ENCODE peak calls at places on chromosome 4, in nine cellular contexts. D, W, R, U, P, M, C, N and K are unnamed samples.
A peak's percentile ranks its signal among the peaks of the same experiment; 100 is the strongest.

GRCh38 chr4:42654606-42655005 is 2.3 kb downstream of the ATP8A1 start:
- DNase-seq in D (no peak), W (peak; percentile 23), R (no peak), U (no peak), P (no peak), M (peak; percentile 35), C (no peak), N (no peak), K (no peak)

GRCh38 chr4:6925357-6925836 is 15.8 kb downstream of the TBC1D14 start:
- DNase-seq in D (no peak), W (no peak), R (no peak), U (no peak), P (no peak), M (peak; percentile 66), C (no peak), N (no peak), K (no peak)

GRCh38 chr4:55018521-55018920 is 106.9 kb downstream of the KDR start:
- DNase-seq in D (no peak), W (no peak), R (no peak), U (no peak), P (no peak), M (no peak), C (no peak), N (no peak), K (no peak)

GRCh38 chr4:98508825-98509539 is 149.4 kb downstream of the TSPAN5 start:
- DNase-seq in D (no peak), W (no peak), R (no peak), U (no peak), P (no peak), M (no peak), C (no peak), N (no peak), K (no peak)

GRCh38 chr4:113901994-113902787 is 77.3 kb downstream of the ARSJ start:
- DNase-seq in D (no peak), W (peak; percentile 61), R (no peak), U (peak; percentile 26), P (no peak), M (no peak), C (no peak), N (no peak), K (no peak)

GRCh38 chr4:47193179-47193578 is 161.8 kb downstream of the GABRB1 start:
- DNase-seq in D (no peak), W (no peak), R (no peak), U (no peak), P (no peak), M (no peak), C (no peak), N (no peak), K (no peak)

GRCh38 chr4:148780426-148781005 is 338.3 kb upstream of the NR3C2 start:
- DNase-seq in D (no peak), W (no peak), R (no peak), U (no peak), P (no peak), M (no peak), C (no peak), N (no peak), K (no peak)

GRCh38 chr4:47471064-47471463 is 7.6 kb upstream of the COMMD8 start:
- DNase-seq in D (no peak), W (no peak), R (no peak), U (no peak), P (no peak), M (no peak), C (no peak), N (no peak), K (no peak)

GRCh38 chr4:98193459-98194105 is 50.3 kb upstream of the STPG2 start:
- DNase-seq in D (no peak), W (no peak), R (no peak), U (no peak), P (no peak), M (no peak), C (no peak), N (no peak), K (no peak)

GRCh38 chr4:88672987-88673386 is 24.6 kb downstream of the NAP1L5 start:
- DNase-seq in D (peak; percentile 37), W (peak; percentile 34), R (no peak), U (peak; percentile 7), P (no peak), M (no peak), C (peak; percentile 20), N (no peak), K (no peak)

GRCh38 chr4:48035952-48036351 is 19.4 kb downstream of the NIPAL1 start:
- DNase-seq in D (no peak), W (no peak), R (no peak), U (no peak), P (no peak), M (no peak), C (no peak), N (no peak), K (no peak)

GRCh38 chr4:174213734-174214101 is 69.7 kb downstream of the FBXO8 start:
- DNase-seq in D (no peak), W (no peak), R (no peak), U (peak; percentile 8), P (no peak), M (no peak), C (no peak), N (no peak), K (no peak)

GRCh38 chr4:147924604-147925412 is 192.9 kb downstream of the ARHGAP10 start:
- DNase-seq in D (peak; percentile 10), W (no peak), R (peak; percentile 10), U (no peak), P (no peak), M (no peak), C (no peak), N (no peak), K (no peak)

GRCh38 chr4:125497861-125498260 is 183.1 kb downstream of the FAT4 start:
- DNase-seq in D (no peak), W (no peak), R (no peak), U (no peak), P (no peak), M (no peak), C (no peak), N (no peak), K (no peak)

GRCh38 chr4:161183729-161184128 is 980.1 kb downstream of the FSTL5 start:
- DNase-seq in D (no peak), W (no peak), R (no peak), U (no peak), P (no peak), M (no peak), C (no peak), N (no peak), K (no peak)

GRCh38 chr4:10161840-10162239 is 45.2 kb upstream of the WDR1 start:
- DNase-seq in D (no peak), W (peak; percentile 18), R (no peak), U (no peak), P (no peak), M (no peak), C (no peak), N (no peak), K (no peak)

GRCh38 chr4:154559141-154559841 is 3.5 kb upstream of the FGB start:
- DNase-seq in D (no peak), W (no peak), R (no peak), U (peak; percentile 32), P (no peak), M (no peak), C (peak; percentile 37), N (no peak), K (peak; percentile 8)

GRCh38 chr4:40453912-40454311 is 118.8 kb downstream of the CHRNA9 start:
- DNase-seq in D (no peak), W (no peak), R (no peak), U (no peak), P (no peak), M (no peak), C (no peak), N (no peak), K (no peak)

GRCh38 chr4:36322921-36323354 is 41.5 kb downstream of the DTHD1 start:
- DNase-seq in D (no peak), W (peak; percentile 37), R (no peak), U (peak; percentile 29), P (no peak), M (no peak), C (no peak), N (no peak), K (no peak)

GRCh38 chr4:25457053-25457715 is 80.1 kb downstream of the ANAPC4 start:
- DNase-seq in D (no peak), W (no peak), R (peak; percentile 67), U (no peak), P (no peak), M (no peak), C (no peak), N (no peak), K (peak; percentile 81)

GRCh38 chr4:13701937-13702446 is 74.5 kb upstream of the BOD1L1 start:
- DNase-seq in D (no peak), W (no peak), R (no peak), U (no peak), P (no peak), M (no peak), C (no peak), N (no peak), K (no peak)

GRCh38 chr4:23235613-23236390 is 543.1 kb downstream of the GBA3 start:
- DNase-seq in D (no peak), W (no peak), R (no peak), U (no peak), P (no peak), M (no peak), C (no peak), N (no peak), K (no peak)